ENCODE peak calls at places on chromosomes 2 and 18, in six cellular contexts. Q is fibroblast of lung, B is ascending aorta, H is K562, X is pancreas, W is heart right ventricle. F is an unnamed sample.
A peak's percentile ranks its signal among the peaks of the same experiment; 100 is the strongest.

GRCh38 chr2:120856421-120856862 is 120.8 kb downstream of the GLI2 start:
- DNase-seq in W (no peak), H (peak; percentile 24), X (peak; percentile 34), Q (no peak), B (no peak), F (no peak)

GRCh38 chr2:177296047-177296446 is 31.5 kb upstream of the NFE2L2 start:
- DNase-seq in X (no peak), W (no peak), H (no peak), Q (peak; percentile 70), B (no peak), F (peak; percentile 38)

GRCh38 chr2:129866391-129866790 is 113.1 kb upstream of the RAB6C start:
- DNase-seq in X (no peak), Q (no peak), H (no peak), W (no peak), B (no peak), F (no peak)

GRCh38 chr2:39942970-39943369 is 163.9 kb upstream of the THUMPD2 start:
- DNase-seq in W (no peak), H (no peak), B (no peak), Q (no peak), X (no peak), F (no peak)

GRCh38 chr18:29383311-29384273 is 1206.7 kb upstream of the CDH2 start:
- DNase-seq in W (no peak), H (no peak), B (no peak), Q (peak; percentile 39), X (no peak), F (no peak)

GRCh38 chr2:101578671-101579070 is 103.8 kb upstream of the RFX8 start:
- DNase-seq in W (no peak), X (no peak), Q (no peak), B (no peak), H (no peak), F (no peak)

GRCh38 chr18:9433616-9434239 is 41.6 kb upstream of the RALBP1 start:
- DNase-seq in W (no peak), Q (peak; percentile 27), H (no peak), X (no peak), B (no peak), F (no peak)

GRCh38 chr2:55718165-55719008 is 24.7 kb upstream of the PNPT1 start:
- DNase-seq in W (peak; percentile 54), B (no peak), H (peak; percentile 45), Q (peak; percentile 77), X (no peak), F (peak; percentile 73)

GRCh38 chr18:28541276-28541930 is 364.5 kb upstream of the CDH2 start:
- DNase-seq in B (no peak), W (peak; percentile 3), H (no peak), X (no peak), Q (no peak), F (no peak)

GRCh38 chr2:158818511-158818910 is 23.4 kb downstream of the DAPL1 start:
- DNase-seq in X (no peak), H (no peak), W (no peak), Q (no peak), B (no peak), F (no peak)

GRCh38 chr2:205783872-205784510 is 101.7 kb downstream of the NRP2 start:
- DNase-seq in Q (no peak), X (no peak), H (no peak), W (no peak), B (no peak), F (no peak)

GRCh38 chr2:168434164-168434563 is 21.9 kb upstream of the CERS6 start:
- DNase-seq in Q (no peak), B (no peak), H (no peak), X (peak; percentile 58), W (no peak), F (peak; percentile 72)

GRCh38 chr2:236177967-236178909 is 10.1 kb upstream of the GBX2 start:
- DNase-seq in W (peak; percentile 40), B (no peak), Q (peak; percentile 47), H (peak; percentile 74), X (peak; percentile 79), F (peak; percentile 87)
- TF ChIP-seq CTCF in W (peak; percentile 57), B (peak; percentile 36), Q (peak; percentile 82), H (peak; percentile 71), X (peak; percentile 55), F (peak; percentile 85)

DNA sequence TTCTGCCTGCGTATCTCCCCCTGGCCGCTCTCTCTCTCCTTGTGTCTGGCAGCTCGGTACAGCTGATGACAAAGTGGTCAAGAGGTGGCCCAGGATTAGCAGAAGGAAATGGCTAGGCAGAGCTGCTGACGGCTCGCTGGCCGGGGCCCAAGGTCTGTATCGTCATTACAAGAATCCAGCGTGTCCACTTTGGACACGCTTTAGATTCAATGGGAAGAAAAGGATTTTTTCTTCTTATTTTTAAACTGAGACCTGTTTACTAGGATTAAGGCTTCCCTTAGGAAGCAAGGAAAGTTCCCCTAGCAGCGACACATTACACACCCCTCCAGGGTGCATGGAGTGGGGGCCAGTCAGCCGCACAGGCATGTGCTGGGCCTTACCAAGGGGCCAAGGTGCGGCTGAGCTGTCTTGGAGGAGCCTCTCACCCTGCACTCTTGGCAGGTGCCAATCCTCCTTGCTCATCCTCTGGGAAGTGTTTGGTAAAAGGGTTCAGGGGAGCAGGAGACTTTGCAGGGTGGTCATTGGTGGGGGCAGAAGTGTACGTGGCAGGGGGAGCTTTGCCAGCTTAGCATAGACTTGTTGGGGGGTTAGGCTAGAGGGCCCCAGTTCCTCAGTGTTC is 76.8 kb downstream of the POLR1A start:
- DNase-seq in W (peak; percentile 94), H (no peak), B (no peak), X (no peak), Q (no peak), F (no peak)
- H3K27ac ChIP-seq in W (peak overlapping the region; percentile 47), H (no peak overlapping the region), B (no peak overlapping the region), X (no peak overlapping the region), Q (no peak overlapping the region), F (no peak overlapping the region)

DNA sequence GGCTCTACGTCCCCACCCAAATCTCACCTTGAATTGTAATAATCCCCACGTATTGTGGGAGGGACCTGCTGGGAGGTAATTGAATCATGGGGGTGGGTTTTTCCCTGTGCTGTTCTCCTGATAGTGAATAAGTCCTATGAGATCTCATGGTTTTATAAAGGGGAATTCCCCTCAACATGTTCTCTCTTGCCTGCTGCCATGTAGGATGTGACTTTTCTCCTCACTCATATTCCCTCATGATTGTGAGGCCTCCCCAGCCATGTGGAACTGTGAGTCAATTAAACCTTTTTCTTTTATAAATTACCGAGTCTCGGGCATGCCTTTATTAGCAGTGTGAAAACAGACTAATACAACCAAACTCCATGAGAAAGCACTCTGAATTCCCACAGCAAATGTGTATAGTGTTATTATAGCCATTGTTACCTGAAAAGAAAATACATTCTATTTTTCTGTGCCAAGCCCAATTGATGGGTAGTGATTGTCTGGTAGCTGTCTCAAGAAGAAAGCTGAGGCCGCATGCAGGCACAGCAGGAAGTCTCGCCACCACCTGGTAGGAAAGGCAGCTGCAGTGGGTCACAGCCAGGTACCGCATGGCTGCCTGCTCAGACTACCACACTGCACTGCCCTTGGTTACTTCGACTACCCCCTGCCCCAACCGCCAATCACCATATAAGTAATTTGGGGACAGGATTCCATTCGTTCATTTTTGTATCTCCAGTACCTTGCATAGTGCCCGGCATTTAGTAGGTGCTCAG is 10.3 kb upstream of the ZBTB7C start:
- DNase-seq in W (no peak), X (no peak), Q (no peak), B (no peak), H (no peak), F (no peak)
- TF ChIP-seq CTCF in W (no peak), X (no peak), Q (no peak), B (no peak), H (peak; percentile 25), F (no peak)

GRCh38 chr2:2182688-2183087 is 148.4 kb downstream of the MYT1L start:
- DNase-seq in H (no peak), X (no peak), W (no peak), Q (no peak), B (no peak), F (no peak)

GRCh38 chr2:2181505-2181904 is 149.6 kb downstream of the MYT1L start:
- DNase-seq in H (no peak), W (no peak), B (no peak), Q (no peak), X (no peak), F (no peak)

GRCh38 chr2:2183717-2184116 is 147.4 kb downstream of the MYT1L start:
- DNase-seq in H (no peak), B (no peak), W (no peak), X (no peak), Q (no peak), F (no peak)

GRCh38 chr2:2184549-2185249 is 146.4 kb downstream of the MYT1L start:
- DNase-seq in H (no peak), X (no peak), Q (no peak), B (no peak), W (peak; percentile 7), F (no peak)

DNA sequence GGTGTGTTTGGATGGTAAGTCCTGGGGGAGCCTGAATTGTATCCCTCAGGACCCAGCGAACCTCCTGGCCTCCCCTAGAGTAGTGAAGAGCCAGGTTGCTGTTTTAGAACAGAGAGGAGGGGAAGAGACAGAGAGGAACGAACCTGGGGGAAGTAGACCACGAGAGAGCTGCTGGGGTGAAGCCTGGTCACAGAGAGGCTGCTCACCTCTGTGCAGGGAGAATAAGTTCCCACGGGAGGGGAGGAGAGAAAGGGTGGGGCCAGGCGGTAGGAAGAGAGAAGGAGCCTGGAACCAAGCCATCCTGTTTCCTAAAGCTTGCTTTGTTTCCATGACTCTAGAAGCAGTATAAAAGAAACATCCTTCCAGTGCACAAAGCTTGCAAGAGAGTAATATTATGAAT is 147.9 kb downstream of the MYT1L start:
- DNase-seq in W (no peak), B (no peak), Q (no peak), X (no peak), H (no peak), F (no peak)
- H3K27ac ChIP-seq in W (no peak overlapping the region), B (no peak overlapping the region), Q (no peak overlapping the region), X (no peak overlapping the region), H (no peak overlapping the region), F (no peak overlapping the region)

GRCh38 chr18:47595816-47596501 is 334.5 kb downstream of the SMAD2 start:
- DNase-seq in H (peak; percentile 50), W (no peak), B (no peak), X (no peak), Q (no peak), F (peak; percentile 31)
- TF ChIP-seq CTCF in H (peak; percentile 66), W (no peak), B (no peak), X (no peak), Q (peak; percentile 15), F (peak; percentile 62)

GRCh38 chr2:18518116-18519111 is 42.0 kb downstream of the RDH14 start:
- DNase-seq in X (no peak), W (no peak), Q (peak; percentile 54), B (no peak), H (no peak), F (no peak)
- H3K27ac ChIP-seq in X (no peak overlapping the region), W (peak overlapping the region; percentile 6), Q (peak overlapping the region; percentile 40), B (peak overlapping the region; percentile 53), H (no peak overlapping the region), F (no peak overlapping the region)